ENCODE peak calls at places on chromosomes 4 and X, in six cellular contexts. E is stimulated activated CD8-positive, alpha-beta memory T cell treated with anti-CD3 and anti-CD28 coated beads, Interleukin-15, amount 100 ng/mL, for 24 hours; G is stimulated activated CD4-positive, alpha-beta T cell treated with anti-CD3 and anti-CD28 coated beads, Interleukin-1b, Interleukin-23, amount 100 ng/mL, for 24 hours; C is DMS 273 treated with DMSO at 0.1 percent for 48 hours; X is RWPE1; U is NB4. N is an unnamed sample.

GRCh38 chr4:128284317-128284716 is 3.3 kb downstream of the PGRMC2 start:
- DNase-seq in E (no peak), G (no peak), C (no peak), X (no peak), U (no peak), N (no peak)

GRCh38 chr4:4801013-4801412 is 58.5 kb upstream of the MSX1 start:
- DNase-seq in E (no peak), G (no peak), C (no peak), X (no peak), U (no peak), N (no peak)

GRCh38 chr4:131547506-131547981 is 1601.5 kb upstream of the PCDH10 start:
- DNase-seq in E (no peak), G (no peak), C (no peak), X (no peak), U (no peak), N (no peak)

GRCh38 chr4:150090836-150091235 is 12.6 kb downstream of the DCLK2 start:
- DNase-seq in E (no peak), G (no peak), C (no peak), X (no peak), U (no peak), N (no peak)

GRCh38 chrX:123797543-123798447 is 62.1 kb upstream of the XIAP start:
- DNase-seq in E (no peak), G (no peak), C (no peak), X (no peak), U (peak), N (no peak)

GRCh38 chr4:121784401-121784800 is 16.7 kb upstream of the EXOSC9 start:
- DNase-seq in E (no peak), G (no peak), C (no peak), X (no peak), U (no peak), N (no peak)

GRCh38 chr4:143335979-143336827 is 473 bp upstream of the GAB1 start:
- DNase-seq in E (no peak), G (no peak), C (peak), X (peak), U (peak), N (peak)

GRCh38 chr4:150302553-150302952 is 224.3 kb downstream of the DCLK2 start:
- DNase-seq in E (no peak), G (peak), C (no peak), X (peak), U (peak), N (no peak)